ENCODE peak calls at places on chromosomes 2 and 18, in five cellular contexts. E, V, H, L and A are unnamed samples. For H3K36me3, the result is how much of the 10 kb centered on the place peaks cover.

GRCh38 chr2:179669196-179669595 is 192.2 kb downstream of the ZNF385B start:
- DNase-seq in E (no peak), V (no peak), H (no peak), L (no peak), A (no peak)

GRCh38 chr2:134581877-134582546 is 136.8 kb downstream of the TMEM163 start:
- DNase-seq in E (no peak), V (no peak), H (no peak), L (no peak), A (no peak)

GRCh38 chr2:64453710-64454315 is at the start of gene LGALSL:
- DNase-seq in E (peak), V (peak), H (peak), L (peak), A (peak)

GRCh38 chr2:229642371-229642770 is 72.0 kb downstream of the DNER start:
- DNase-seq in E (peak), V (no peak), H (no peak), L (no peak), A (no peak)

GRCh38 chr2:69054431-69054830 is 41.5 kb downstream of the ANTXR1 start:
- DNase-seq in E (no peak), V (no peak), H (no peak), L (no peak), A (no peak)

GRCh38 chr2:23419171-23420090 is 34.5 kb downstream of the KLHL29 start:
- DNase-seq in E (no peak), V (no peak), H (peak), L (no peak), A (no peak)

GRCh38 chr2:205990104-205990503 is 95.9 kb downstream of the INO80D start:
- DNase-seq in E (no peak), V (no peak), H (no peak), L (no peak), A (no peak)

GRCh38 chr2:238910751-238911351 is 63.0 kb downstream of the TWIST2 start:
- DNase-seq in E (peak), V (no peak), H (no peak), L (peak), A (no peak)

GRCh38 chr2:220753486-220753885 is 818.6 kb downstream of the EPHA4 start:
- DNase-seq in E (no peak), V (no peak), H (no peak), L (no peak), A (no peak)

GRCh38 chr2:98278074-98278473 is 68.2 kb upstream of the CNGA3 start:
- DNase-seq in E (no peak), V (no peak), H (no peak), L (no peak), A (no peak)

GRCh38 chr2:98277156-98277859 is 68.9 kb upstream of the CNGA3 start:
- DNase-seq in E (no peak), V (no peak), H (no peak), L (no peak), A (no peak)

GRCh38 chr2:98281607-98282006 is 64.6 kb upstream of the CNGA3 start:
- DNase-seq in E (no peak), V (no peak), H (no peak), L (no peak), A (no peak)

GRCh38 chr2:98282109-98282508 is 64.1 kb upstream of the CNGA3 start:
- DNase-seq in E (peak), V (no peak), H (no peak), L (no peak), A (no peak)

DNA sequence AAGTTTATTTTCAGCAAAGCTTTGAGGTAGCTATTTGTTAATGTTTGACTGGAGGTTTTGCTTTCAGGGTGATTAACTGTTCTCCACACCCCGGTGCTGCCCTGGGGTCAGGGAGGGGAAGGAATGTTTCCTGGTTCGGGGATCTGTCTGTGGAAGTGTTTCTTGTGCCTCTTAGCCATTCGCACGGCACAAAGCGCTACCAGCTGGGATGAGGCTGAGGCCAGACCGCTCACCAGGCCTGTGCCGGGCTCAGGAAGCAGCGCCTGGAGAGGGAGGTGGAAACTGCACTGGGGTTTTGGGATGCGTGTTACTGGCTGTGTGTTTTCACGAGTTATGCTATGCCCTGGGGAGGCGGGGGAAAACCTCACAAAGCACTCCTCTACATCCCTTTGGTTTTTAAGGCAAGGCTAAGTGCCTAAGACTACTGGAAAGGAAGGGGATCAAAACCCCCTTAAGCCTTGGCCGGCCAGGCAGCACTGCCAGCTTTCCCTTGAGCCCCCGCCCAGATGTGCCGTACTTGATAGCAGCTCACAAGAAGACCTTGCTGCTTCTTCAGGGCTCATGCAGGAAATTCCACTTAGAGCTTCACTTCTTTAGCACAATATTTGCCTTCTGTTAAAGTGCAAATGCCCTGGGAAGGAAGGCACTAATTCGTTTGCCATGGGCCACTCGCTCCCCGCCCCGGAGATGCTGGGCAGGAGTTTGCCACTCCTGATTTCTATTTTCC is 65.7 kb upstream of the CNGA3 start:
- DNase-seq in E (no peak), V (no peak), H (no peak), L (no peak), A (no peak)
- TF ChIP-seq CTCF in E (no peak), V (no peak), H (no peak), L (no peak), A (no peak)

GRCh38 chr2:101860157-101860556 is 131.6 kb upstream of the IL1R2 start:
- DNase-seq in E (no peak), V (no peak), H (no peak), L (no peak), A (no peak)

GRCh38 chr2:101860782-101861181 is 131.0 kb upstream of the IL1R2 start:
- DNase-seq in E (no peak), V (no peak), H (no peak), L (no peak), A (no peak)

GRCh38 chr2:101858246-101858645 is 133.5 kb upstream of the IL1R2 start:
- DNase-seq in E (peak), V (no peak), H (no peak), L (no peak), A (no peak)

GRCh38 chr2:101859604-101860003 is 132.2 kb upstream of the IL1R2 start:
- DNase-seq in E (no peak), V (no peak), H (no peak), L (no peak), A (no peak)

GRCh38 chr2:101858910-101859309 is 132.8 kb upstream of the IL1R2 start:
- DNase-seq in E (no peak), V (no peak), H (no peak), L (no peak), A (no peak)
- H3K36me3 ChIP-seq in E (under half), V (under half), H (under half), L (under half), A (under half)

GRCh38 chr2:9753276-9753600 is 90.0 kb upstream of the TAF1B start:
- DNase-seq in E (peak), V (peak), H (no peak), L (no peak), A (no peak)

GRCh38 chr2:9755638-9756037 is 87.6 kb upstream of the TAF1B start:
- DNase-seq in E (no peak), V (no peak), H (no peak), L (no peak), A (no peak)

GRCh38 chr2:9754532-9754887 is 88.8 kb upstream of the TAF1B start:
- DNase-seq in E (no peak), V (no peak), H (no peak), L (no peak), A (no peak)

GRCh38 chr2:9752441-9753275 is 90.6 kb upstream of the TAF1B start:
- DNase-seq in E (peak), V (no peak), H (no peak), L (no peak), A (no peak)

GRCh38 chr2:9753665-9754531 is 89.4 kb upstream of the TAF1B start:
- DNase-seq in E (peak), V (no peak), H (no peak), L (no peak), A (no peak)
- H3K4me3 ChIP-seq in E (peak), V (no peak), H (no peak), L (no peak), A (no peak)

DNA sequence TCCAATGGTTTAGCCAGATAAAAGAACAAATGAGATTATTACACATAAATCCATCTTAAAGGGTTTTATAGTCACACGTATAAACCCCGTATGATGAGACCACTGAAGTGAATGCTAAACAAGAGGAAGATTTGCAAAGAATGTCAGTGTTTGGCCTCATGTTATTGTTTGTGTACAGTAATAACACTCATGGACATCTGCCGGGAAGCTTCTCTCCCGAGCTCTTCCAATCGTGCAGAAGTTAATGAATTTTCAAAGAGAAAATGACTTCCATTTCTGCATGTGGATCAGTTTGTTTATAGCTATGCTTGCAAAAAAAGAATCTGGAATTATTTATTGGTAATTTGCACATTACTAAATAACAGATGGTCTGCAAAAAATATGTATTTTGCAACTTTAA is 88.5 kb upstream of the APCDD1 start:
- DNase-seq in E (no peak), V (no peak), H (no peak), L (no peak), A (no peak)
- TF ChIP-seq CTCF in E (no peak), V (no peak), H (no peak), L (no peak), A (no peak)

GRCh38 chr2:127482031-127482430 is 44.3 kb downstream of the IWS1 start:
- DNase-seq in E (no peak), V (no peak), H (no peak), L (no peak), A (no peak)
- H3K36me3 ChIP-seq in E (under half), V (under half), H (under half), L (under half), A (half or more)

DNA sequence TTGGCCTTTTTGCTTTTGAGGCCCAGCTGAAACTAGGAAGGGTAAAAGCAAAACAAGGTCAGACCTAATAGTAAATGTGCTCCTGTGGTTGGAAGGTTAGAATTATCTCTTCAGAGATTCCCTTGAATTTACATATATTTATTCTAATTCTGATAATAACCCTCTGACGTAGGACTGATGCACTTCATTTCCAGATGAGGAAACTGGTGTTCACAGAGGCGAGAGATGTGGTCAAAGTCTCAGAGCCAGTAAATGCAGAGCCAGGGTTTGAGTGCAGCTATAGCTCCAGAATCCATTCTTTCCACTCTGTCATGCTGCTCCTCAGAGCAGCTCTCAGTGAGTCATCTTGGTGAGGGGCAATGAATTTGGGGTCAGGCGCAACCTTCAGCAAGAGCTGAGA is 142.4 kb upstream of the FBXO11 start:
- DNase-seq in E (no peak), V (no peak), H (no peak), L (no peak), A (no peak)
- H3K4me3 ChIP-seq in E (no peak), V (no peak), H (no peak), L (no peak), A (no peak)